ENCODE peak calls at places on chromosome 16, in seven cellular contexts. P is fibroblast of villous mesenchyme, E is A549, B is transverse colon, X is BJ, V is cardiac muscle cell, M is ovary. Q is an unnamed sample.

GRCh38 chr16:66961065-66961744 is at the start of gene CES3:
- DNase-seq in P (peak; percentile 55), E (peak; percentile 85), B (peak; percentile 89), X (no peak), V (peak; percentile 88), M (no peak), Q (peak; percentile 65)

GRCh38 chr16:49440156-49441065 is 66.8 kb downstream of the C16orf78 start:
- DNase-seq in P (no peak), E (no peak), B (no peak), X (no peak), V (no peak), M (no peak), Q (no peak)

GRCh38 chr16:66266436-66267286 is 99.8 kb upstream of the CDH5 start:
- DNase-seq in P (peak; percentile 91), E (no peak), B (peak; percentile 27), X (peak; percentile 74), V (no peak), M (peak; percentile 77), Q (peak; percentile 95)

GRCh38 chr16:27245276-27246231 is 23.0 kb downstream of the NSMCE1 start:
- DNase-seq in P (peak; percentile 97), E (peak; percentile 90), B (no peak), X (no peak), V (no peak), M (peak; percentile 46), Q (peak; percentile 81)

GRCh38 chr16:8961811-8962390 is 1.8 kb downstream of the USP7 start:
- DNase-seq in P (no peak), E (no peak), B (no peak), X (no peak), V (no peak), M (no peak), Q (no peak)

GRCh38 chr16:19700319-19700781 is 17.7 kb downstream of the KNOP1 start:
- DNase-seq in P (peak; percentile 72), E (peak; percentile 76), B (peak; percentile 57), X (no peak), V (no peak), M (peak; percentile 54), Q (peak; percentile 72)

GRCh38 chr16:19114359-19115147 is 789 bp downstream of the ITPRIPL2 start:
- DNase-seq in P (peak; percentile 80), E (peak; percentile 79), B (peak; percentile 69), X (no peak), V (no peak), M (peak; percentile 75), Q (peak; percentile 72)

GRCh38 chr16:23064642-23065041 is 84.6 kb downstream of the USP31 start:
- DNase-seq in P (peak; percentile 89), E (no peak), B (no peak), X (no peak), V (no peak), M (no peak), Q (no peak)

GRCh38 chr16:52547834-52548215 is 882 bp upstream of the TOX3 start:
- DNase-seq in P (no peak), E (no peak), B (no peak), X (no peak), V (no peak), M (no peak), Q (no peak)

GRCh38 chr16:67169642-67170167 is 633 bp upstream of the NOL3 start:
- DNase-seq in P (peak; percentile 43), E (peak; percentile 50), B (peak; percentile 38), X (no peak), V (peak; percentile 76), M (peak; percentile 61), Q (no peak)

GRCh38 chr16:67238806-67239470 is 8.3 kb downstream of the FHOD1 start:
- DNase-seq in P (no peak), E (no peak), B (no peak), X (no peak), V (no peak), M (no peak), Q (no peak)

GRCh38 chr16:31476305-31477219 is 4.6 kb downstream of the TGFB1I1 start:
- DNase-seq in P (no peak), E (no peak), B (peak; percentile 96), X (no peak), V (peak; percentile 73), M (no peak), Q (no peak)

GRCh38 chr16:18966791-18967190 is 16.9 kb upstream of the TMC7 start:
- DNase-seq in P (no peak), E (no peak), B (no peak), X (no peak), V (no peak), M (no peak), Q (no peak)

GRCh38 chr16:67447508-67448076 is 16.7 kb downstream of the HSD11B2 start:
- DNase-seq in P (peak; percentile 87), E (peak; percentile 64), B (peak; percentile 78), X (no peak), V (no peak), M (peak; percentile 80), Q (no peak)

GRCh38 chr16:82059983-82060421 is 24.9 kb downstream of the HSD17B2 start:
- DNase-seq in P (peak; percentile 97), E (no peak), B (no peak), X (no peak), V (no peak), M (no peak), Q (no peak)

GRCh38 chr16:2162676-2163118 is 7.1 kb downstream of the TRAF7 start:
- DNase-seq in P (no peak), E (no peak), B (no peak), X (no peak), V (no peak), M (no peak), Q (no peak)

GRCh38 chr16:52592778-52593177 is 45.8 kb upstream of the TOX3 start:
- DNase-seq in P (no peak), E (no peak), B (no peak), X (no peak), V (no peak), M (no peak), Q (no peak)

GRCh38 chr16:7233963-7234362 is 98.7 kb upstream of the RBFOX1 start:
- DNase-seq in P (no peak), E (no peak), B (no peak), X (no peak), V (no peak), M (no peak), Q (no peak)

GRCh38 chr16:20807822-20808207 is 1.5 kb downstream of the REXO5 start:
- DNase-seq in P (no peak), E (no peak), B (no peak), X (no peak), V (no peak), M (no peak), Q (no peak)

GRCh38 chr16:14958323-14958600 is 16.6 kb upstream of the PDXDC1 start:
- DNase-seq in P (no peak), E (no peak), B (no peak), X (no peak), V (no peak), M (no peak), Q (no peak)

DNA sequence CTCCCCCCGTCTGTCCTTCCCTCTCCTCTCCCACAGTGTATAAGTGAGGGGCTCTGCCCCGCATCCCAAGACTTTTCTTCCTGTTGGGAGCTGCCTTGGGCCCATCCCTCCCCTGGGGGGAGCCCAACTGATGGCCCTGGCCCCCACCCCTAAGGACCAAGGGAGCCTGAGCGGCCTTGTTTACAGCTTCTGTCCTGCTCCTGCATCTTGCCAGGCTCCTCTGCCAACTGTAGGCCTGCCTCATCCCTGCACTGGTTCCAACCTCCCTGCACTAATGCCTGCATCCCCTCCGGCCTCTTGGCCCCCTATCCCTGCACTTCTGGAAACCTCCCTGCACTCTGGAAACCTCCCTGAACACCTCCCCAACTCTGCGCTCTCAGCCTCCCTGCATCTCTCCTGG is 1.4 kb upstream of the PAGR1 start:
- DNase-seq in P (no peak), E (no peak), B (no peak), X (no peak), V (no peak), M (no peak), Q (no peak)
- H3K4me3 ChIP-seq in P (no peak overlapping the region), E (no peak overlapping the region), B (no peak overlapping the region), X (no peak overlapping the region), V (no peak overlapping the region), M (no peak overlapping the region), Q (no peak overlapping the region)

DNA sequence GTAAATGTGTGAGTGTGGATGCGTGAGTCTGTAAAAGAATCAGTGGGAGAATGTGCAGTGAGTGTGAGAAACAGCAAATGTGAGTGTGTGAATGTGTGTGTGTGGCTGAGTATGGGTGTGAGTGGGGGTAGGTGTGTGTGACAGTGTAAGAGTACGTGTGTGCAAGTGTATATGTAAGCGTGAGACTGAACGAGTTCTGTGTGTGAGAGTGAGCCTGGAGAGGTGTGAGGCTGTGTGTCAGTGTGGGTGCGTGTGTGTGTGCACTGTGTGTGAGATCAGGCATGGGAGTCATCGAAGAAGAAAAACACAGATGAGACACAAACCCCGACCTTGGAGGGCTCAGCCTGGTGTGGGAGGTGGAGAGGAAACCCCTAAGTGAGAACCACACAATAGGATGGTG is 14.5 kb upstream of the NUBP1 start:
- DNase-seq in P (no peak), E (no peak), B (no peak), X (no peak), V (no peak), M (no peak), Q (no peak)
- TF ChIP-seq CTCF in P (no peak), E (no peak), B (no peak), X (no peak), V (no peak), M (no peak), Q (no peak)

DNA sequence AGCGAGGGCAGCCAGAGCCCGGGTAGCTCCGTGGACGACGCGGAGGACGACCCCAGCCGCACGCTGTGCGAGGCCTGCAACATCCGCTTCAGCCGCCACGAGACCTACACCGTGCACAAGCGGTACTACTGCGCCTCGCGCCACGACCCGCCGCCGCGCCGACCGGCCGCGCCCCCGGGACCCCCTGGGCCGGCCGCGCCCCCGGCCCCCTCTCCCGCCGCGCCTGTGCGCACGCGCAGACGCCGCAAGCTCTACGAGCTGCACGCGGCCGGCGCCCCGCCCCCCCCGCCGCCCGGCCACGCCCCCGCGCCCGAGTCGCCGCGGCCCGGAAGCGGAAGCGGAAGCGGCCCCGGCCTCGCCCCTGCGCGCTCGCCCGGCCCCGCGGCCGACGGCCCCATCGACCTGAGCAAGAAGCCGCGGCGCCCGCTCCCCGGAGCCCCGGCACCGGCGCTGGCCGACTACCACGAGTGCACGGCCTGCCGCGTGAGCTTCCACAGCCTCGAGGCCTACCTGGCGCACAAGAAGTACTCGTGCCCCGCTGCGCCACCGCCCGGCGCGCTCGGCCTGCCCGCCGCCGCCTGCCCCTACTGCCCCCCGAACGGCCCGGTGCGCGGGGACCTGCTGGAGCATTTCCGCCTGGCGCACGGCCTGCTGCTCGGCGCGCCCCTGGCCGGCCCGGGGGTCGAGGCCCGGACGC is 36.1 kb upstream of the ZC3H18 start:
- DNase-seq in P (peak; percentile 52), E (peak; percentile 76), B (peak; percentile 84), X (no peak), V (peak; percentile 82), M (peak; percentile 78), Q (peak; percentile 38)
- H3K4me3 ChIP-seq in P (peak overlapping the region; percentile 52), E (peak overlapping the region; percentile 91), B (peak overlapping the region; percentile 54), X (peak overlapping the region; percentile 58), V (peak overlapping the region; percentile 73), M (peak overlapping the region; percentile 65), Q (peak overlapping the region; percentile 41)

DNA sequence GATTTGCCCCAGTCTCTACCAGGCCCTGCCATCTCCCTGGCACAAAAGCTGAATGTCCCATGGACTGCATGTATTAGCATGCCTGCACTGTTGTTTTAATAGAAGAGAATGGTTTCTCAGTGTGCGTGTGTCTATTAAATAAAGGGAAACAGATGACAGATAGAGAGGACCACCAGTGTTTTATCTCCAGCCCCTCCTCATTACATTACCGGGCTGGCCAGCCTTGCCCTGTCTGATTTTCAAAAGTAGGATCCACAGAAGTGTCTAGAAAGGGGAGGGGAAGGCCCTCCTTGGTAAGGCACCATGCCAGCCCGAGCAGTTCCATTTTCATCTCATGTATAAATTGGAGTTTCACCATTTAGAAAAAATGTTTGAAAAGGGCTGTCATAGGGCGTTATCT is 96.8 kb downstream of the SOCS1 start:
- DNase-seq in P (no peak), E (no peak), B (no peak), X (no peak), V (no peak), M (no peak), Q (no peak)
- TF ChIP-seq CTCF in P (no peak), E (no peak), B (no peak), X (no peak), V (no peak), M (no peak), Q (no peak)

Q was measured in astrocyte of the spinal cord.